ENCODE peak calls at places on chromosome 15, in seven cellular contexts. F is A549, W is astrocyte of the spinal cord, X is PC-3, R is nephron progenitor cell, B is AG10803, Y is neural progenitor cell. E is an unnamed sample.

GRCh38 chr15:85804481-85805165 is 9.9 kb upstream of the KLHL25 start:
- DNase-seq in F (no peak), W (no peak), X (no peak), R (no peak), B (no peak), Y (no peak), E (no peak)

GRCh38 chr15:51332211-51333147 is 5.9 kb downstream of the CYP19A1 start:
- DNase-seq in F (no peak), W (no peak), X (no peak), R (no peak), B (peak), Y (no peak), E (no peak)

GRCh38 chr15:77544162-77544561 is 88.5 kb downstream of the LINGO1 start:
- DNase-seq in F (no peak), W (no peak), X (no peak), R (no peak), B (no peak), Y (no peak), E (no peak)

GRCh38 chr15:36905908-36906307 is 194.4 kb downstream of the MEIS2 start:
- DNase-seq in F (no peak), W (no peak), X (no peak), R (peak), B (peak), Y (peak), E (no peak)

GRCh38 chr15:77646104-77646694 is 13.5 kb upstream of the LINGO1 start:
- DNase-seq in F (no peak), W (no peak), X (no peak), R (no peak), B (no peak), Y (no peak), E (no peak)

GRCh38 chr15:69398541-69398940 is 15.6 kb upstream of the KIF23 start:
- DNase-seq in F (no peak), W (peak), X (no peak), R (no peak), B (peak), Y (no peak), E (no peak)

GRCh38 chr15:78629716-78630065 is 8.9 kb upstream of the CHRNA3 start:
- DNase-seq in F (no peak), W (no peak), X (no peak), R (no peak), B (no peak), Y (no peak), E (no peak)

GRCh38 chr15:58346361-58346760 is 85.4 kb upstream of the LIPC start:
- DNase-seq in F (peak), W (no peak), X (peak), R (no peak), B (peak), Y (peak), E (no peak)

GRCh38 chr15:92747047-92747446 is 91.5 kb upstream of the FAM174B start:
- DNase-seq in F (no peak), W (no peak), X (no peak), R (no peak), B (no peak), Y (no peak), E (no peak)

GRCh38 chr15:28094732-28095521 is 4.2 kb downstream of the OCA2 start:
- DNase-seq in F (no peak), W (no peak), X (peak), R (peak), B (no peak), Y (peak), E (no peak)

GRCh38 chr15:34023932-34024331 is 15.1 kb downstream of the AVEN start:
- DNase-seq in F (no peak), W (no peak), X (no peak), R (no peak), B (peak), Y (no peak), E (no peak)

GRCh38 chr15:50046868-50047267 is 72.2 kb downstream of the ATP8B4 start:
- DNase-seq in F (no peak), W (no peak), X (peak), R (no peak), B (no peak), Y (no peak), E (no peak)

GRCh38 chr15:101491739-101492640 is 2.5 kb upstream of the PCSK6 start:
- DNase-seq in F (no peak), W (no peak), X (no peak), R (no peak), B (no peak), Y (peak), E (no peak)

GRCh38 chr15:85800460-85801123 is 5.9 kb upstream of the KLHL25 start:
- DNase-seq in F (peak), W (peak), X (peak), R (no peak), B (peak), Y (no peak), E (no peak)

GRCh38 chr15:62503451-62503850 is 338.4 kb upstream of the C2CD4B start:
- DNase-seq in F (peak), W (peak), X (no peak), R (no peak), B (peak), Y (no peak), E (no peak)

GRCh38 chr15:70845616-70846360 is 8.2 kb downstream of the LARP6 start:
- DNase-seq in F (no peak), W (no peak), X (no peak), R (no peak), B (no peak), Y (no peak), E (no peak)

GRCh38 chr15:64134322-64134829 is 17.2 kb upstream of the SNX22 start:
- DNase-seq in F (no peak), W (peak), X (peak), R (no peak), B (peak), Y (no peak), E (no peak)

GRCh38 chr15:101251830-101252820 is at the start of gene CHSY1:
- DNase-seq in F (peak), W (peak), X (peak), R (peak), B (peak), Y (peak), E (peak)

GRCh38 chr15:59362339-59362738 is 10.3 kb downstream of the MYO1E start:
- DNase-seq in F (no peak), W (no peak), X (no peak), R (no peak), B (no peak), Y (no peak), E (no peak)

GRCh38 chr15:78830514-78831228 is 19.4 kb upstream of the ADAMTS7 start:
- DNase-seq in F (no peak), W (no peak), X (no peak), R (no peak), B (no peak), Y (no peak), E (no peak)

GRCh38 chr15:72182673-72183072 is 14.9 kb downstream of the GRAMD2A start:
- DNase-seq in F (peak), W (no peak), X (no peak), R (no peak), B (no peak), Y (no peak), E (no peak)

GRCh38 chr15:74820056-74820455 is 6.4 kb upstream of the CPLX3 start:
- DNase-seq in F (no peak), W (no peak), X (no peak), R (no peak), B (no peak), Y (no peak), E (no peak)

GRCh38 chr15:74815121-74815933 is 2.7 kb downstream of the LMAN1L start:
- DNase-seq in F (no peak), W (no peak), X (peak), R (no peak), B (no peak), Y (no peak), E (no peak)

GRCh38 chr15:74817370-74817737 is 4.7 kb downstream of the LMAN1L start:
- DNase-seq in F (no peak), W (no peak), X (peak), R (no peak), B (peak), Y (peak), E (no peak)

GRCh38 chr15:74815961-74816360 is 3.3 kb downstream of the LMAN1L start:
- DNase-seq in F (no peak), W (no peak), X (no peak), R (no peak), B (no peak), Y (no peak), E (no peak)

GRCh38 chr15:74816624-74817369 is 4.2 kb downstream of the LMAN1L start:
- DNase-seq in F (no peak), W (no peak), X (no peak), R (no peak), B (no peak), Y (no peak), E (no peak)
- TF ChIP-seq CTCF in F (no peak), W (no peak), X (no peak), R (no peak), B (no peak), Y (no peak), E (no peak)

GRCh38 chr15:45776772-45777171 is 141.9 kb downstream of the SQOR start:
- DNase-seq in F (no peak), W (no peak), X (no peak), R (no peak), B (no peak), Y (no peak), E (no peak)

GRCh38 chr15:45777781-45778180 is 143.0 kb downstream of the SQOR start:
- DNase-seq in F (no peak), W (no peak), X (no peak), R (no peak), B (no peak), Y (no peak), E (no peak)

GRCh38 chr15:45785897-45786296 is 151.1 kb downstream of the SQOR start:
- DNase-seq in F (no peak), W (no peak), X (no peak), R (no peak), B (no peak), Y (no peak), E (no peak)

GRCh38 chr15:45784656-45785055 is 149.8 kb downstream of the SQOR start:
- DNase-seq in F (no peak), W (no peak), X (peak), R (no peak), B (no peak), Y (no peak), E (no peak)

DNA sequence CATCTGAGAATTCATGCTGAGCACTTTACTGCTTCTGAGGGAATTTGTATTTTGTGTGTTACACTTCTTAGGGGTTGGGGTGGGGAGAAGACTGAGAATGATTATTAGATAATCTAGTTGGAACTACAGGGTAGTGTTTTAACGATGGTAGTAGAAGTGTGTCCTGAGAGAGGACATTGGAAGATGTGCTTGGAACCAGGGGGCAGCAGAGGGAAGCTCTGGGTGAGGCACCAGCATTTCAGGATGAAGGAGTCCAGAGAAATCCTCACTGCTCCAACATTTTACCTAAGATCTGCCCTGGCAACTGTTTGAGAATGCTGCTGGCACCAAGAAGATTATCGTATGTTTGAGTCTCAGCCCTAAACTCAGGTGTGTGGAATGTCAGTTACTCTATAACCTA is 145.5 kb downstream of the SQOR start:
- DNase-seq in F (no peak), W (no peak), X (no peak), R (no peak), B (no peak), Y (no peak), E (no peak)
- TF ChIP-seq CTCF in F (no peak), W (no peak), X (peak), R (no peak), B (no peak), Y (peak), E (no peak)

GRCh38 chr15:90901799-90902655 is 1.1 kb upstream of the MAN2A2 start:
- DNase-seq in F (peak), W (peak), X (peak), R (peak), B (peak), Y (peak), E (no peak)
- TF ChIP-seq CTCF in F (peak), W (peak), X (peak), R (peak), B (peak), Y (peak), E (no peak)

DNA sequence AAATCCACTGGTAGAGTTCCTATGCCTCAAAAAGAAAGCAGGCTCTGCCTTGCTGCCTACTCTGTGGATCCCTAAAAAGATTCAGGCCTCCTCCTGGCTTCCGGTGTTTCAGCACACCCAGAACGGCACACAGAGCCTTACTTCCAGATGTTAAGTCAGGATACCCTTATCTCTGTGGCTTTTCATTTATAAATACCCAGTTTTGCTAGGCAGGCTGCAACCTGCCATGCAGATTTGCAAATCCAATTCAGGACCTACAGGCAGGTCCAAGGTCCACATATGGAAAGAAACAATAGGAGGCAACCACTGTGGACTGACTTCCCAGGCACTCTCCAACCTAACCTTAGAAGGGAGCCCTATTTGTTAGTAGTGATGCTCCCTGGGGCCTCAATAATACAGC is 30.7 kb downstream of the EFL1 start:
- DNase-seq in F (no peak), W (no peak), X (no peak), R (no peak), B (no peak), Y (peak), E (no peak)
- TF ChIP-seq CTCF in F (no peak), W (no peak), X (no peak), R (no peak), B (no peak), Y (no peak), E (no peak)

GRCh38 chr15:42213481-42213880 is 5.4 kb upstream of the VPS39 start:
- DNase-seq in F (no peak), W (no peak), X (no peak), R (no peak), B (no peak), Y (no peak), E (no peak)

GRCh38 chr15:42214600-42214999 is 6.5 kb upstream of the VPS39 start:
- DNase-seq in F (no peak), W (no peak), X (no peak), R (no peak), B (no peak), Y (no peak), E (no peak)

GRCh38 chr15:42218953-42219596 is 11.0 kb upstream of the VPS39 start:
- DNase-seq in F (no peak), W (no peak), X (no peak), R (no peak), B (no peak), Y (no peak), E (no peak)

GRCh38 chr15:42220216-42220615 is 12.1 kb upstream of the VPS39 start:
- DNase-seq in F (no peak), W (no peak), X (no peak), R (no peak), B (no peak), Y (no peak), E (no peak)

DNA sequence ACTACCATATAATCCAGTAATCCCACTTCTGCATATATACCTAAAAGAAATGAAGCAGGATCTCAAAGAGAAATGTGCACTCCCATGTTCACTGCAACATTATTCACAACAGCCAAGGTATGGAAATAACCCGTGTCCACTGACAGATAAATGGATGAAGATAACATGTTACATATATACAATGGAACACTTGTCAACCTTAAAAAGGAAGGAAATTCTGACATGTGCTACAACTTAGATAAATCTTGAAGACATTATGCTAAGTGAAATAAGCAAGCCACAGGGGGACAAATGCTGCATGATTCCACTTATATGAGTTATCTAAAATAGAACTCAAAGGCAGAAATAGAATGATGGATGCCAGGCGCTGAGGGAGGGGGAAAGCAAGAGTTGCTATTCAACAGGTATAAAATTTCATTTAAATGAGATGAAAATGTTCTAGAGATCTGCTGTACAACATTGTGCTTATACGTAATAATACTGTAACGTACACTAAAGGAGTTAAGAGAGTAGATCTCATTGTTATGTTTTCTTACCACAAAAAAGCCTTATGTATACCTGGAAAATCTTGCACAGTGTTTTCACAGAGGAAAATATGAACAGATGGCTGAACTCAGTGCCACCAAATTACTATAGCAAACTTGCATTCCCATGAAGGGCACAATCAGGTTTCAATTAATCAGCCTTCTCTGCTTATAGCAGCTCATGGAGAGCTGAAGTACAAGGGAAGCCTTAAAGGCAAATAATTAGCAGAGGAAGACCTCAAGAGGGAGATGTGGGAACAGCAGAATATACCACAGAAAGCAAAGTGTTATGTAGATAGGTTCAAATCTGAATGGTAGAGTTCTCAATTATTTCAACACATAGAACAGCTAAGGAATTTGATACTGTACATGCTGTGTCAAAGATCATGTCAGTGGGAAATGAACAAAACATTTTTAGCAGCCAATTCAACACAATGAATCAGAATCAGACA is 8.0 kb upstream of the VPS39 start:
- DNase-seq in F (no peak), W (no peak), X (peak), R (no peak), B (no peak), Y (no peak), E (no peak)
- TF ChIP-seq CTCF in F (no peak), W (no peak), X (peak), R (no peak), B (peak), Y (no peak), E (no peak)

DNA sequence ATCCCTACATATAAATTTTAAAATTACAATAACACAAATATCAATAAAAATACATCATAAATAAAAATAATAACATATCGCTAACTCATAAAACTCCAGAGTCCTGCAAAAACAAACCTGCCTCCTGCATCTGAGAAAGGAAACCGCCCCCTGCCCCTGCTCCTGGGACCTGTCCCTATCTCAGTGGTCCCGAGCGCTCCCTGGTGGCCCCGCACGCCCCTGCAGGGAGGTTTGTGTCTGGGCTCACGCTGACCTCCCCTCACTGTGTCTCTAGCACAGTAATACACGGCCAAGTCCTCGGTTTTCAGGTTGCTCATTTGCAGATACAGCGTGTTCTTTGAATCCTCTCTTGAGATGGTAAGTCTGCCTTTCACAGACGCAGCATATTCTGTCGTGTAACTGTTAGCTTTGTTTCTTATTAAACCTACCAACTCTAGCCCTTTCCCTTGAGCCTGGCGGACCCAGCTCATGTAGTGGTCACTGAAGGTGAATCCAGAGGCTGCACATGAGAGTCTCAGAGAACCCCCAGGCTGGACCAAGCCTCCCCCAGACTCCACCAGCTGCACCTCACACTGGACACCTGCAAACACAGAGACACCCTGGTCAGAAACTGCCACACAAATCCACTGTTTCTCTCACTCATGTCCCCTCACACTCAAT is 554.1 kb downstream of the GOLGA6L6 start:
- DNase-seq in F (no peak), W (no peak), X (peak), R (no peak), B (no peak), Y (no peak), E (no peak)
- TF ChIP-seq CTCF in F (no peak), W (no peak), X (peak), R (no peak), B (no peak), Y (no peak), E (no peak)

GRCh38 chr15:25732191-25732590 is 130.9 kb downstream of the ATP10A start:
- DNase-seq in F (no peak), W (no peak), X (no peak), R (no peak), B (no peak), Y (no peak), E (no peak)
- TF ChIP-seq CTCF in F (no peak), W (no peak), X (no peak), R (no peak), B (no peak), Y (no peak), E (no peak)

GRCh38 chr15:39154136-39154770 is 426.6 kb upstream of the THBS1 start:
- DNase-seq in F (no peak), W (no peak), X (peak), R (no peak), B (no peak), Y (no peak), E (no peak)
- TF ChIP-seq CTCF in F (no peak), W (no peak), X (peak), R (peak), B (peak), Y (peak), E (no peak)

DNA sequence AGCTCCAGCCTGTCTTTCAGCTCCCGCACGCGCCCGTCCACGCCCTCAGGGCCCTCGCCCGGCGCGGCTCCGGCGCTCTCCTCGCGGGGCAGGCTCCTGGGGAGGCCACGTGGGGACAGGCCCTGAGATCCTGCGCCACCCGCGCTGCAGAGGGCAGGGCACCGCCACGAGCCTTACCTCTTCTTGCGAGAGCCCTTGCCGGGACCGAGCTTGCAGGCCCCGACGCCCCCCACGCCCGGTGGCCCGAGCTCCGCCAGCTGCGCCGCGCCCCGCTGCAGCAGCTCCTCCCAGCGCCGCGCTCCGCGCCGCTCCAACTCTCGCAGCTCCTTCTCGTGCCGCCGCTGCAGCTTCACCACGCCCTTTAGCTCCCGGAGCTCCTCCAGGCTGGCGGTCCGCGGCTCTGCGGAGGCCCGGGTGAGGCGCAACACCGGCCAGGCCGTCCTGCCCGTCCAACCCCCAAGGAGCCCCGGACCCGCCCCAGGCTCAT is 8.3 kb upstream of the ANKRD63 start:
- DNase-seq in F (peak), W (peak), X (peak), R (peak), B (peak), Y (peak), E (no peak)
- TF ChIP-seq CTCF in F (no peak), W (no peak), X (no peak), R (no peak), B (no peak), Y (no peak), E (no peak)

E was measured in omental fat pad.